ENCODE peak calls at places on chromosome 9, in four cellular contexts. S is neural progenitor cell, E is H1, T is endodermal cell. U is an unnamed sample.
A peak's percentile ranks its signal among the peaks of the same experiment; 100 is the strongest.

GRCh38 chr9:105073147-105073546 is 145.2 kb upstream of the ABCA1 start:
- DNase-seq in E (no peak), T (no peak), S (no peak), U (no peak)

GRCh38 chr9:124721109-124721850 is 49.8 kb downstream of the NR6A1 start:
- DNase-seq in T (peak; percentile 66), E (no peak), S (peak; percentile 7), U (no peak)

GRCh38 chr9:69981686-69982450 is 61.8 kb upstream of the MAMDC2 start:
- DNase-seq in E (no peak), T (no peak), S (peak; percentile 7), U (no peak)

GRCh38 chr9:135925496-135926133 is 18.3 kb upstream of the CAMSAP1 start:
- DNase-seq in E (no peak), S (no peak), T (no peak), U (no peak)

GRCh38 chr9:17319822-17320221 is 185.0 kb downstream of the CNTLN start:
- DNase-seq in S (no peak), E (no peak), T (no peak), U (no peak)

GRCh38 chr9:30630459-30630858 is 1754.0 kb upstream of the ACO1 start:
- DNase-seq in S (no peak), T (no peak), E (no peak), U (no peak)

GRCh38 chr9:4661165-4662095 is 664 bp upstream of the PLPP6 start:
- DNase-seq in S (no peak), E (no peak), T (no peak), U (no peak)

GRCh38 chr9:107443786-107444185 is 45.8 kb downstream of the KLF4 start:
- DNase-seq in T (no peak), S (no peak), E (no peak), U (no peak)

GRCh38 chr9:113516840-113517577 is 53.5 kb downstream of the RGS3 start:
- DNase-seq in T (no peak), E (no peak), S (peak; percentile 26), U (no peak)

GRCh38 chr9:4721736-4722135 is 19.3 kb downstream of the AK3 start:
- DNase-seq in T (no peak), S (no peak), E (no peak), U (no peak)

GRCh38 chr9:26809795-26810194 is 82.8 kb downstream of the CAAP1 start:
- DNase-seq in T (no peak), E (no peak), S (no peak), U (no peak)

GRCh38 chr9:69622664-69623063 is 49.5 kb downstream of the APBA1 start:
- DNase-seq in T (no peak), S (no peak), E (no peak), U (no peak)

GRCh38 chr9:85713897-85714296 is 27.9 kb downstream of the AGTPBP1 start:
- DNase-seq in E (no peak), T (no peak), S (no peak), U (no peak)

GRCh38 chr9:111481885-111482636 is 2.1 kb downstream of the ECPAS start:
- DNase-seq in T (peak; percentile 57), S (no peak), E (no peak), U (peak; percentile 25)

GRCh38 chr9:75069171-75069570 is 18.8 kb downstream of the NMRK1 start:
- DNase-seq in E (no peak), S (peak; percentile 48), T (no peak), U (no peak)

GRCh38 chr9:128149951-128150593 is 819 bp downstream of the LCN2 start:
- DNase-seq in S (no peak), E (no peak), T (no peak), U (no peak)

GRCh38 chr9:25678147-25678666 is at the start of gene TUSC1:
- DNase-seq in E (no peak), S (peak; percentile 69), T (peak; percentile 72), U (peak; percentile 88)

GRCh38 chr9:131438190-131438589 is 44.3 kb downstream of the PRRC2B start:
- DNase-seq in T (no peak), E (no peak), S (no peak), U (no peak)

GRCh38 chr9:133160742-133161541 is 2.8 kb downstream of the GBGT1 start:
- DNase-seq in S (peak; percentile 45), E (no peak), T (peak; percentile 76), U (peak; percentile 77)

GRCh38 chr9:21326526-21327139 is 8.6 kb downstream of the KLHL9 start:
- DNase-seq in S (peak; percentile 58), T (no peak), E (no peak), U (no peak)

GRCh38 chr9:35945341-35946018 is 12.5 kb downstream of the OR2S2 start:
- DNase-seq in T (peak; percentile 93), E (peak; percentile 43), S (peak; percentile 84), U (peak; percentile 91)

GRCh38 chr9:33161011-33161588 is 6.0 kb downstream of the B4GALT1 start:
- DNase-seq in S (peak; percentile 19), E (no peak), T (peak; percentile 71), U (peak; percentile 68)

GRCh38 chr9:4070266-4070665 is 229.6 kb downstream of the GLIS3 start:
- DNase-seq in S (no peak), T (no peak), E (no peak), U (no peak)

GRCh38 chr9:84823426-84824271 is 154.1 kb downstream of the NTRK2 start:
- DNase-seq in S (no peak), T (no peak), E (no peak), U (peak; percentile 32)

GRCh38 chr9:88025411-88026132 is 51.2 kb upstream of the CDK20 start:
- DNase-seq in T (peak; percentile 60), S (no peak), E (no peak), U (no peak)

GRCh38 chr9:126440938-126441337 is 114.3 kb downstream of the MVB12B start:
- DNase-seq in T (no peak), E (no peak), S (peak; percentile 71), U (no peak)

GRCh38 chr9:27280858-27281257 is 16.1 kb downstream of the EQTN start:
- DNase-seq in T (no peak), S (no peak), E (no peak), U (no peak)

GRCh38 chr9:124428751-124429529 is 13.7 kb upstream of the PSMB7 start:
- DNase-seq in E (no peak), S (no peak), T (peak; percentile 33), U (no peak)

GRCh38 chr9:136611119-136611518 is 51.6 kb upstream of the EGFL7 start:
- DNase-seq in S (no peak), E (no peak), T (no peak), U (no peak)

GRCh38 chr9:70172532-70172931 is 86.2 kb upstream of the SMC5 start:
- DNase-seq in T (no peak), S (no peak), E (no peak), U (no peak)

GRCh38 chr9:16207161-16207560 is 654.3 kb downstream of the CCDC171 start:
- DNase-seq in T (no peak), S (peak; percentile 31), E (no peak), U (no peak)

DNA sequence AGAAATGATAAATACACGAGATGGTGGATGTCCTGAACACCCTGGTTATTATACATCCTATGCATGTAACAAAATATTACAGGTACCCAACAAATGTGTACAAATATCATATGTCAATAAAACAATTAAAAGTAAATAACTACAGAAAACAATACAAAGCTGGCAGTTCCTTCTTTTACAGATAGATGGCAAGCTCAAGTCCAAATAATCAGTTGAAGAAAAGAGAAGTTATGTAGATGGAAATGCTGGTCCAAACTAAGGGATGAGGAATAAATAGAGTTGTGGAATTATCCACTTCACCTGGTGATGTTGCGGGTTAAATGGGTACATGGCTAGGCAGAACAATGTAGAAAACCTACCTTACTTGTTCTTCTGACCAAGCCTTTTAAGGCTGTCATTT is 79.4 kb downstream of the PALM2AKAP2 start:
- DNase-seq in E (no peak), S (no peak), T (no peak), U (no peak)
- TF ChIP-seq CTCF in E (no peak), S (peak; percentile 14), T (peak; percentile 64), U (no peak)

GRCh38 chr9:114731701-114732100 is 49.7 kb upstream of the TEX48 start:
- DNase-seq in T (no peak), E (no peak), S (no peak), U (peak; percentile 34)
- H3K9ac ChIP-seq in T (no peak overlapping the region), E (no peak overlapping the region), S (no peak overlapping the region), U (no peak overlapping the region)

DNA sequence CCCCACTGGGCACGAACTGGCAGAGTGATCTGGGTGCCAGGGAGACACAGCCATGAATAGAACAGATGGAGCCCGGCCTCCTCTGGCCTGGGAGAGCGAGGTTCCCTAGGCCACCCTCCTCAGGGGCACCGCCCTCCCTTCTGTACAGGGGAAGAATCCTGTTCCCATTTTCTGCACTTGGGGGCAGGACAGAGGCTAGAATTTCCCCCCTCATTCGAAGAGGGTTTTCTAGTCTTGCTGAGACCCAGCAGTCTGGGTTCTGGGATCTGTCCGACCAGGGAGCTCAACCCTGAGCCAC is 52.7 kb downstream of the COL5A1 start:
- DNase-seq in T (no peak), E (no peak), S (no peak), U (no peak)
- TF ChIP-seq CTCF in T (no peak), E (no peak), S (no peak), U (no peak)

DNA sequence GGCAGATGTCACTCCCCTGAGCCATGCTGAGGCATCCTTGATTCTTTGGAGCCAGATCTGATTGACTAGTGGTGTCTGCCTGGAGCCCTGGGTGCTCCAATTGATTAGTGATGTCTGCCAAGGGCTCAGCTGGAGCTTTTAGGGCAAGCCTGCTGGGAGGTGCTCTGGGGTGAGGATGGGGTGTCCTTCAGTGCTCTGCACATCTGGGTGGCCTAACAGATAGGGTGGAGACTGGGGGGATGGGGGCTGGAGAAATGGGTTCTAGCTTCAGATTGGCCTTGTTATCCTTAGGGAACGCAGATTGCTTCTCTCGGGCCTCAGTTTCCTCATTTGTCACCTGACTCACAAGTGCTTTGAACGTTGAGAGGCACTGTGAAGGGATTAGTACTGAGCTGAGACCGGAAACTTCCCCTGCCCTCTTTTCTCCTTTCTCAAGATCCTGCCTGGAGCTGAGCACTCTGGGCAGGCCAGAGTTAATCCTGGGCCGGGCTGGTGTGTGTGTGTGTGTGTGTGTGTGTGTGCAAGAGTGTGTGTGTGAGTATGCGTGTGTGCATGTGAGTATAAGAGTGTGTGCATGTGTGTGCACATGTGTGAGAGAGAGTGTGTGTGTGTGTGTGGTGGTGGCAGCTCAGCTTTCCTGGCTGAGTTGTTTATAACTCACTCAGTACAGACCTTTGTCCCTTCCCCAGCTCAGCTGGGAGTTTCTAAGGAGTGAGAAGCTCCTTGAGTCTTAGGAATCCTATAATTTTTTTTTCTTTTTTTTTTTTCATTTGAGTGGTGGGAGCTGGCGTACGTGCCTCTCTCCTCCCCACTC is 5.6 kb upstream of the IER5L start:
- DNase-seq in E (no peak), S (peak; percentile 59), T (no peak), U (peak; percentile 74)
- H3K9ac ChIP-seq in E (no peak overlapping the region), S (no peak overlapping the region), T (no peak overlapping the region), U (no peak overlapping the region)

GRCh38 chr9:99025616-99026270 is 79.2 kb upstream of the TGFBR1 start:
- DNase-seq in S (no peak), E (no peak), T (no peak), U (no peak)
- TF ChIP-seq CTCF in S (no peak), E (peak; percentile 39), T (peak; percentile 43), U (no peak)

U was measured in colonic mucosa.